ENCODE peak calls at places on chromosomes 13 and 19, in six cellular contexts. F is activated T-helper 2 cell treated with anti-CD3 and anti-CD28 coated beads, Interferon-gamma antibody, Interleukin-2, Interleukin-4, amounts not matched to agents 10 μg/mL and 5 μg/mL and 100 μg/mL, durations not matched to agents 14 hours and 24 hours and 36 hours; X is GM04503; L is T-helper 17 cell; R is activated T-helper 9 cell treated with anti-CD3 and anti-CD28 coated beads, Interleukin-2, amount 50 U/mL, for 16 hours; H is stimulated activated CD4-positive, alpha-beta T cell treated with anti-CD3 and anti-CD28 coated beads, Interleukin-4, amount 100 ng/mL, for 48 hours. C is an unnamed sample.
A peak's percentile ranks its signal among the peaks of the same experiment; 100 is the strongest.

GRCh38 chr19:2503521-2504109 is 27.7 kb downstream of the GADD45B start:
- DNase-seq in H (peak; percentile 49), F (peak; percentile 50), L (peak; percentile 66), R (peak; percentile 69), X (peak; percentile 47), C (peak; percentile 43)

GRCh38 chr19:4089400-4089908 is 22.8 kb upstream of the ZBTB7A start:
- DNase-seq in X (no peak), H (no peak), F (peak; percentile 72), L (peak; percentile 29), R (no peak), C (peak; percentile 69)

GRCh38 chr19:1130801-1131717 is 27.3 kb downstream of the GPX4 start:
- DNase-seq in H (peak; percentile 35), R (peak; percentile 39), X (no peak), L (no peak), F (peak; percentile 46), C (peak; percentile 33)

GRCh38 chr13:105363747-105364177 is 1171.7 kb downstream of the EFNB2 start:
- DNase-seq in R (no peak), L (no peak), X (no peak), F (no peak), H (no peak), C (no peak)

GRCh38 chr13:95624020-95624419 is 20.5 kb downstream of the DZIP1 start:
- DNase-seq in F (no peak), X (no peak), R (no peak), H (no peak), L (no peak), C (no peak)

GRCh38 chr13:99357920-99358319 is 50.7 kb upstream of the GPR183 start:
- DNase-seq in F (no peak), R (no peak), H (no peak), X (no peak), L (no peak), C (no peak)

GRCh38 chr19:41019346-41019745 is 28.3 kb downstream of the CYP2B6 start:
- DNase-seq in R (no peak), X (no peak), L (no peak), F (no peak), H (no peak), C (no peak)

GRCh38 chr13:39451860-39452301 is 151.1 kb downstream of the LHFPL6 start:
- DNase-seq in L (no peak), X (no peak), R (no peak), H (no peak), F (no peak), C (no peak)

GRCh38 chr13:113579686-113580085 is 4.9 kb upstream of the TFDP1 start:
- DNase-seq in R (no peak), X (no peak), L (no peak), H (no peak), F (no peak), C (no peak)

GRCh38 chr13:44487989-44488388 is 88.1 kb downstream of the TSC22D1 start:
- DNase-seq in L (no peak), F (no peak), R (no peak), X (no peak), H (no peak), C (no peak)

GRCh38 chr13:91155512-91156114 is 191.9 kb upstream of the MIR17HG start:
- DNase-seq in F (no peak), R (no peak), X (no peak), L (no peak), H (no peak), C (no peak)

GRCh38 chr13:28121224-28121623 is 17.1 kb upstream of the PAN3 start:
- DNase-seq in X (no peak), H (no peak), L (no peak), R (no peak), F (no peak), C (no peak)

GRCh38 chr13:46530084-46530935 is 22.7 kb upstream of the LRCH1 start:
- DNase-seq in H (no peak), L (no peak), X (no peak), F (no peak), R (no peak), C (no peak)

GRCh38 chr19:48341006-48341405 is 15.7 kb downstream of the EMP3 start:
- DNase-seq in R (no peak), L (no peak), H (no peak), X (no peak), F (no peak), C (no peak)

GRCh38 chr13:36344173-36344572 is 2.0 kb downstream of the SPART start:
- DNase-seq in H (no peak), R (no peak), F (no peak), L (no peak), X (no peak), C (no peak)

GRCh38 chr13:44132710-44133109 is 240.9 kb upstream of the SERP2 start:
- DNase-seq in F (no peak), X (no peak), L (no peak), R (no peak), H (no peak), C (no peak)

GRCh38 chr13:33355470-33355869 is 69.9 kb upstream of the STARD13 start:
- DNase-seq in F (no peak), R (no peak), L (no peak), H (no peak), X (peak; percentile 26), C (no peak)

GRCh38 chr13:99346328-99347070 is 39.3 kb upstream of the GPR183 start:
- DNase-seq in R (no peak), F (no peak), L (no peak), X (no peak), H (no peak), C (no peak)

GRCh38 chr13:20998649-20999415 is 62.6 kb downstream of the LATS2 start:
- DNase-seq in X (no peak), L (no peak), R (no peak), H (no peak), F (no peak), C (no peak)

GRCh38 chr19:14354445-14354844 is 26.8 kb upstream of the ADGRE5 start:
- DNase-seq in R (no peak), X (no peak), H (no peak), F (no peak), L (no peak), C (no peak)

GRCh38 chr19:4594199-4594598 is 34.7 kb upstream of the SEMA6B start:
- DNase-seq in F (no peak), X (no peak), R (no peak), L (no peak), H (no peak), C (no peak)

GRCh38 chr13:67308004-67308772 is 78.1 kb upstream of the PCDH9 start:
- DNase-seq in F (no peak), X (no peak), L (no peak), H (no peak), R (no peak), C (no peak)

GRCh38 chr19:44111910-44112463 is 1.2 kb upstream of the ZNF225 start:
- DNase-seq in L (no peak), F (no peak), X (peak; percentile 53), H (no peak), R (no peak), C (no peak)

GRCh38 chr13:91056746-91057145 is 290.7 kb upstream of the MIR17HG start:
- DNase-seq in H (no peak), R (no peak), F (no peak), X (no peak), L (no peak), C (no peak)

GRCh38 chr13:98293570-98294142 is 116.6 kb upstream of the RNF113B start:
- DNase-seq in H (no peak), R (no peak), F (no peak), X (no peak), L (no peak), C (no peak)

GRCh38 chr13:79481685-79482052 is 714 bp downstream of the NDFIP2 start:
- DNase-seq in H (peak; percentile 61), X (no peak), R (peak; percentile 66), L (peak; percentile 19), F (peak; percentile 24), C (peak; percentile 46)